ENCODE peak calls at places on chromosomes 1 and 21, in eight cellular contexts. E, S, X, T, O, M, P and J are unnamed samples.

GRCh38 chr1:88434836-88435235 is 249.2 kb upstream of the PKN2 start:
- DNase-seq in E (no peak), S (no peak), X (no peak), T (no peak), O (no peak), M (no peak), P (no peak), J (no peak)

GRCh38 chr1:55695151-55695550 is 480.0 kb upstream of the USP24 start:
- DNase-seq in E (no peak), S (no peak), X (no peak), T (no peak), O (no peak), M (no peak), P (no peak), J (no peak)

GRCh38 chr1:244952280-244952933 is 88.1 kb upstream of the HNRNPU start:
- DNase-seq in E (peak; percentile 74), S (no peak), X (no peak), T (no peak), O (no peak), M (no peak), P (no peak), J (no peak)

GRCh38 chr1:74673351-74674111 is at the start of gene ERICH3:
- DNase-seq in E (no peak), S (no peak), X (no peak), T (no peak), O (no peak), M (no peak), P (no peak), J (peak; percentile 10)

GRCh38 chr1:229664133-229664689 is 38.2 kb downstream of the URB2 start:
- DNase-seq in E (no peak), S (no peak), X (peak; percentile 85), T (no peak), O (no peak), M (no peak), P (peak; percentile 25), J (peak; percentile 6)

GRCh38 chr1:167373398-167373797 is 144.9 kb downstream of the CD247 start:
- DNase-seq in E (no peak), S (no peak), X (no peak), T (no peak), O (no peak), M (no peak), P (no peak), J (no peak)

GRCh38 chr21:44918107-44918470 is 2.6 kb downstream of the ITGB2 start:
- DNase-seq in E (no peak), S (no peak), X (no peak), T (no peak), O (no peak), M (no peak), P (no peak), J (no peak)

GRCh38 chr1:239811211-239811902 is 280.3 kb upstream of the FMN2 start:
- DNase-seq in E (no peak), S (no peak), X (no peak), T (no peak), O (no peak), M (no peak), P (no peak), J (no peak)

GRCh38 chr1:101033017-101033416 is 7.4 kb upstream of the DPH5 start:
- DNase-seq in E (no peak), S (no peak), X (no peak), T (no peak), O (no peak), M (no peak), P (no peak), J (no peak)

GRCh38 chr1:15956150-15956549 is 19.8 kb downstream of the ZBTB17 start:
- DNase-seq in E (no peak), S (no peak), X (no peak), T (no peak), O (no peak), M (no peak), P (no peak), J (no peak)

GRCh38 chr21:34243562-34243961 is 120.2 kb upstream of the KCNE2 start:
- DNase-seq in E (peak; percentile 55), S (no peak), X (peak; percentile 31), T (peak; percentile 16), O (no peak), M (no peak), P (peak; percentile 48), J (peak; percentile 50)

GRCh38 chr1:32696041-32696440 is 6.5 kb downstream of the SYNC start:
- DNase-seq in E (no peak), S (no peak), X (no peak), T (no peak), O (no peak), M (no peak), P (no peak), J (no peak)

GRCh38 chr1:175319112-175319911 is 126.7 kb upstream of the KIAA0040 start:
- DNase-seq in E (peak; percentile 66), S (peak; percentile 77), X (peak; percentile 75), T (peak; percentile 71), O (peak; percentile 74), M (peak; percentile 62), P (peak; percentile 77), J (peak; percentile 81)

GRCh38 chr21:42375141-42375905 is 9.0 kb upstream of the TFF1 start:
- DNase-seq in E (no peak), S (no peak), X (no peak), T (no peak), O (no peak), M (no peak), P (no peak), J (no peak)

GRCh38 chr1:26697978-26698849 is 2.4 kb downstream of the ARID1A start:
- DNase-seq in E (peak; percentile 83), S (peak; percentile 64), X (peak; percentile 94), T (peak; percentile 83), O (peak; percentile 65), M (peak; percentile 72), P (peak; percentile 67), J (peak; percentile 49)
- TF ChIP-seq POLR2A in E (no peak), S (no peak), X (peak; percentile 44), T (no peak), O (peak; percentile 66), M (no peak), P (peak; percentile 91), J (no peak)

GRCh38 chr1:38858833-38859560 is 575 bp downstream of the RRAGC start:
- DNase-seq in E (peak; percentile 61), S (peak; percentile 79), X (peak; percentile 46), T (peak; percentile 18), O (peak; percentile 30), M (peak; percentile 55), P (peak; percentile 79), J (peak; percentile 83)
- TF ChIP-seq POLR2A in E (no peak), S (no peak), X (no peak), T (no peak), O (no peak), M (no peak), P (peak; percentile 51), J (peak; percentile 1)

DNA sequence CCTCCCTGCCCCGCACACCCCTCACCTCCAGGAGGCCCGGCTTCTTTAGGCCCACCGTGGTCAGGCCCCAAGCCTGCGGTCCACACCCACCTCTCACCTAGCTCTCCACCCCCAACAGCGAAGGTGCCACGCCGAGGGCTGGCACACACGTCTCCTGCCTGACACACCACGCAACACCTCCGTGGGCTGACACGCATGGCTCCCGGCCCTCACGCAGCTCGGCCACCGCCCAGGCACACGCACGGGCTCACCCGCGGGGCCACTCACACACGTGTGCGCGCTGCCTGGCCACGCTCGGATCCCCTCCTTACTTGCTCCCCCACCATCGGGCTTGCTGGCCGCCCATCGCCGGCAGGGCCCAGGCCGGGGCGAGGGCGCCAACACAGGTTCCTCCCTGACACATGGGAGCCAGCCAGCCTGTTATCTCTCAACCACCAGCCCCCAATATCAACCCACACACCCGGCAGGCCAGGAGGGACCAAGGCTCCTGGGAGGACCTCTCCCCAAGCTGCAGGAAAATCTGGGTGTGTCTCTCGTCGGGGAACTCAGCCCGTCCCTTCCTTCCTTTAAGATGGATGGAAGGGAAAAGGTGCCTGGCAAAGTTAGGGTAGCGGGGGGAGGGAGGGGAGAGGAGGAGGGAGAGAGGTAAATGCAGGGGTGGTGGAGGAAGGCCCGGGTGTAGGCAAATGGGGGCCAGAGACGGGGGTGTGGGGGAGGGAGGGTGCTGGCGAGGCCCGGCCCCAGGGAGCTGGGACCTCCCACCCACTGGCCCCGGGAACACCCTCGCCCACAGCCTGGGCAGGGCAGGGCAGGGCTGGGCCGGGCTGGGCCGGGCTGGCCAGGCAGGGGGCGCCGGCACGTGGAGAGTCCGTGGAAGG is 546 bp downstream of the ELOVL1 start:
- DNase-seq in E (no peak), S (no peak), X (peak; percentile 37), T (no peak), O (no peak), M (no peak), P (peak; percentile 31), J (peak; percentile 32)
- TF ChIP-seq POLR2A in E (no peak), S (no peak), X (peak; percentile 15), T (no peak), O (no peak), M (no peak), P (no peak), J (no peak)

GRCh38 chr1:42657981-42658879 is at the start of gene PPIH:
- DNase-seq in E (peak; percentile 96), S (peak; percentile 97), X (peak; percentile 93), T (peak; percentile 90), O (peak; percentile 90), M (peak; percentile 94), P (peak; percentile 96), J (peak; percentile 96)
- TF ChIP-seq POLR2A in E (peak; percentile 92), S (no peak), X (peak; percentile 94), T (peak; percentile 87), O (peak; percentile 50), M (no peak), P (peak; percentile 63), J (no peak)

DNA sequence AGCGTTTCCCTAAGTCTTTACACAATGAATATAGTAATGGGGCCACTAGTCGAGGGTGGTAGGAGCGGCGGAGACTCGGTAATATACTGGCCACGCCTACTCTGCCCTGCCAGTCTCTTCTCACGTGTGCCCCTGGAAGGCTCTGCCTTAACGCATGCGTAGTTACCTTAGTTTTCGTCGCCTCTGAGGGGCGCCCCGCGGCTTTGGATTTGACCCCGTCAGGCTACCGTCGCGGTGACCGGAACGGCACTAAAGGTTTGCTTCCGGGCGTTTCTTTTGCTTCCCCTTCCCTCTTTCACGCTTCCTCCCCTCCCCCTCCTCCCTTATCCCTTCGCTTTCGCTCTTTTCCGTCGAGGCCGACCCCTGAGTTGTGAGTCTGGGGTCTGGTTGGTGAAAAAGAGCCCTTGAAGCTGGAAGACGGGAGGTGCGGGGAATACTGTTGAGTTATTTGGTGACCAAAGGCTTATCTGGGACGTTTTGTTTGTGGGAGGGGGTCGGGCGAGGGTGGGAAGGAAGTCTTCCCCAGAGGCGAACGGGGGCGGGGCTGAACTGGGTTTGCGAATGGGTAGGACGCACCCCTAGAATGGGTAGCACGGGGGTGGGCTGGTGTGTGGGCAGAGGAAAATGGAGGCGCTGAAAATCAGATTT is at the start of gene SETDB1:
- DNase-seq in E (peak; percentile 98), S (peak; percentile 97), X (peak; percentile 97), T (peak; percentile 98), O (peak; percentile 96), M (peak; percentile 95), P (peak; percentile 96), J (peak; percentile 96)
- TF ChIP-seq POLR2A in E (peak; percentile 43), S (no peak), X (peak; percentile 72), T (peak; percentile 35), O (peak; percentile 12), M (no peak), P (peak; percentile 68), J (no peak)